ENCODE peak calls at places on chromosome 22, in six cellular contexts. V, Q, M, W, G and A are unnamed samples.
A peak's percentile ranks its signal among the peaks of the same experiment; 100 is the strongest.

GRCh38 chr22:37354271-37355069 is 72.2 kb downstream of the CYTH4 start:
- DNase-seq in V (no peak), Q (no peak), M (no peak), W (no peak), G (no peak), A (no peak)

GRCh38 chr22:40035351-40035750 is 40.6 kb downstream of the FAM83F start:
- DNase-seq in V (no peak), Q (no peak), M (no peak), W (no peak), G (no peak), A (no peak)

GRCh38 chr22:35930933-35931332 is 97.7 kb downstream of the RBFOX2 start:
- DNase-seq in V (peak; percentile 28), Q (no peak), M (peak; percentile 57), W (no peak), G (no peak), A (no peak)

GRCh38 chr22:22903355-22903777 is 15.8 kb downstream of the IGLL5 start:
- DNase-seq in V (no peak), Q (no peak), M (no peak), W (no peak), G (no peak), A (no peak)

GRCh38 chr22:26890870-26891269 is 233.5 kb downstream of the MIAT start:
- DNase-seq in V (peak; percentile 42), Q (no peak), M (no peak), W (peak; percentile 38), G (no peak), A (no peak)

GRCh38 chr22:20262582-20263147 is 5.5 kb downstream of the RTN4R start:
- DNase-seq in V (no peak), Q (no peak), M (no peak), W (no peak), G (no peak), A (no peak)

GRCh38 chr22:40001800-40002577 is 7.2 kb downstream of the FAM83F start:
- DNase-seq in V (no peak), Q (no peak), M (no peak), W (no peak), G (no peak), A (no peak)

GRCh38 chr22:33851240-33851639 is 69.0 kb downstream of the LARGE1 start:
- DNase-seq in V (no peak), Q (no peak), M (no peak), W (no peak), G (no peak), A (no peak)

GRCh38 chr22:49760280-49760629 is 67.4 kb downstream of the BRD1 start:
- DNase-seq in V (no peak), Q (no peak), M (no peak), W (no peak), G (no peak), A (no peak)

GRCh38 chr22:48248901-48249455 is 1486.5 kb downstream of the TBC1D22A start:
- DNase-seq in V (no peak), Q (no peak), M (no peak), W (no peak), G (no peak), A (no peak)

GRCh38 chr22:37734402-37734700 is 37.5 kb downstream of the TRIOBP start:
- DNase-seq in V (no peak), Q (no peak), M (no peak), W (no peak), G (no peak), A (no peak)

GRCh38 chr22:49960159-49960966 is at the start of gene PIM3:
- DNase-seq in V (peak; percentile 95), Q (peak; percentile 86), M (peak; percentile 97), W (peak; percentile 96), G (peak; percentile 83), A (peak; percentile 83)

GRCh38 chr22:39959640-39960447 is at the start of gene TMA7B:
- DNase-seq in V (peak; percentile 34), Q (no peak), M (no peak), W (no peak), G (no peak), A (peak; percentile 41)

GRCh38 chr22:40635940-40636379 is 559 bp downstream of the MRTFA start:
- DNase-seq in V (no peak), Q (no peak), M (peak; percentile 41), W (peak; percentile 57), G (no peak), A (no peak)

GRCh38 chr22:35923026-35923425 is 105.6 kb downstream of the RBFOX2 start:
- DNase-seq in V (no peak), Q (no peak), M (no peak), W (no peak), G (no peak), A (no peak)

GRCh38 chr22:50157976-50158375 is 12.6 kb upstream of the PANX2 start:
- DNase-seq in V (peak; percentile 79), Q (no peak), M (no peak), W (no peak), G (no peak), A (no peak)

GRCh38 chr22:19291218-19291579 is 320 bp downstream of the CLTCL1 start:
- DNase-seq in V (peak; percentile 31), Q (no peak), M (no peak), W (no peak), G (peak; percentile 28), A (peak; percentile 40)

GRCh38 chr22:22684605-22685561 is 40.5 kb downstream of the GGTLC2 start:
- DNase-seq in V (peak; percentile 75), Q (peak; percentile 15), M (peak; percentile 87), W (no peak), G (no peak), A (no peak)

GRCh38 chr22:49736538-49736937 is 91.1 kb downstream of the BRD1 start:
- DNase-seq in V (no peak), Q (no peak), M (no peak), W (no peak), G (no peak), A (no peak)

GRCh38 chr22:31440681-31441080 is 41.3 kb downstream of the DRG1 start:
- DNase-seq in V (no peak), Q (no peak), M (no peak), W (no peak), G (no peak), A (no peak)

GRCh38 chr22:41043727-41044126 is 48.7 kb upstream of the EP300 start:
- DNase-seq in V (no peak), Q (no peak), M (no peak), W (no peak), G (no peak), A (no peak)

GRCh38 chr22:40263191-40263590 is 83.1 kb upstream of the ADSL start:
- DNase-seq in V (no peak), Q (no peak), M (no peak), W (peak; percentile 71), G (no peak), A (no peak)

DNA sequence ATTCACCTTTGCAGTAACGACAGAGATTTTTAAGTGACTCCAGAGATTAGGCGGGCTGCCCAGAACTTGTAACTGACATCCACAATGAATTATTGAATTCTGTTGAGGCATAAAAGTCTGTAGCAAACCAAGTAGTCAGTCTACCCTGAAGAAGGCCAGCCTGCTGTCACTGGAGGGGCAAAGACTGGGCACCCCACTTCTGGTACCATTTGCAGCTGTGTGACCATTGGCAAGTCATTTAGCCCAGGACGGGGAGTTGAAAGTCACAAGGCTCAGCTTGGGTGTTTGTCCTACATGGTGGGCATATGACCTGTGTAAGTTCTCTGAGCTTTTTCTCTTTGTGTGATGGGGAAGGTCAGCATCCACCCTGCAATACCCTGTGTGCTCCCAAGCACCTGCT is 119.4 kb downstream of the ARHGAP8 start:
- DNase-seq in V (no peak), Q (no peak), M (no peak), W (no peak), G (no peak), A (no peak)
- TF ChIP-seq CTCF in V (no peak), Q (no peak), M (no peak), W (no peak), G (no peak), A (no peak)

GRCh38 chr22:46635756-46636155 is 15.6 kb downstream of the GRAMD4 start:
- DNase-seq in V (no peak), Q (no peak), M (no peak), W (no peak), G (no peak), A (no peak)
- TF ChIP-seq CTCF in V (no peak), Q (peak; percentile 19), M (no peak), W (no peak), G (no peak), A (no peak)

GRCh38 chr22:17233348-17234043 is 14.3 kb upstream of the ADA2 start:
- DNase-seq in V (no peak), Q (no peak), M (no peak), W (no peak), G (no peak), A (no peak)

GRCh38 chr22:17235861-17236260 is 16.6 kb upstream of the ADA2 start:
- DNase-seq in V (no peak), Q (no peak), M (no peak), W (no peak), G (no peak), A (no peak)

GRCh38 chr22:17232406-17232805 is 13.2 kb upstream of the ADA2 start:
- DNase-seq in V (no peak), Q (no peak), M (no peak), W (no peak), G (no peak), A (no peak)

GRCh38 chr22:17235149-17235655 is 16.0 kb upstream of the ADA2 start:
- DNase-seq in V (no peak), Q (no peak), M (no peak), W (no peak), G (no peak), A (no peak)

GRCh38 chr22:17234144-17234623 is 14.9 kb upstream of the ADA2 start:
- DNase-seq in V (no peak), Q (no peak), M (no peak), W (no peak), G (no peak), A (no peak)
- TF ChIP-seq CTCF in V (no peak), Q (peak; percentile 9), M (no peak), W (no peak), G (no peak), A (no peak)

DNA sequence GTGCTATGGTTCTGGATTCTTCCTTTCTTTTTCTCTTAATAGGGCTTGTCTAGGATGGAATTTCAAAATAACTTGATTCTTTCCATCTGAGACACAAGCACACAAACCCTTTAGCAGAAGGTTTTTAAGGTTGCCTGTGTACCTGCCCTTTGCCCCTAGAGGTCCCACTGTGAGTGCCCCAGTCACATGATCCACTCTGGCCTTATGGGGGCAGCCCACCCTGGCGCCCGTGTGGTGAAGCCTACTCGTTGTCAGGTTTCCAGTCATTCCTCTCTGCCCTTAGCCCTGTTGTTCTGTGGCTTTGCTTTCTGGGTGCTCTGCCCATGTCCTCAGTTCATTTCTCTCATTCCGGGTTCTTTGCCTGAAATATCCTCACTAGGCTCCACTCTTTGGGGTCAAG is 51.8 kb downstream of the ZNRF3 start:
- DNase-seq in V (no peak), Q (no peak), M (no peak), W (no peak), G (no peak), A (no peak)
- TF ChIP-seq CTCF in V (no peak), Q (no peak), M (no peak), W (no peak), G (no peak), A (no peak)

GRCh38 chr22:21663738-21664137 is 2.1 kb upstream of the PPIL2 start:
- DNase-seq in V (no peak), Q (no peak), M (no peak), W (no peak), G (no peak), A (no peak)
- TF ChIP-seq CTCF in V (no peak), Q (no peak), M (no peak), W (no peak), G (no peak), A (no peak)